ENCODE peak calls at places on chromosomes 7 and 10, in four cellular contexts. S is HepG2, B is GM12878, I is K562. R is an unnamed sample.

GRCh38 chr7:104873346-104873849 is 140.6 kb upstream of the KMT2E start:
- DNase-seq in S (no peak), B (no peak), I (no peak), R (no peak)

GRCh38 chr7:142482899-142483658 is 225.2 kb upstream of the PRSS58 start:
- DNase-seq in S (peak), B (no peak), I (peak), R (peak)

GRCh38 chr7:104643587-104644217 is 315.3 kb downstream of the LHFPL3 start:
- DNase-seq in S (peak), B (no peak), I (peak), R (peak)

GRCh38 chr7:129205126-129205818 is 16.8 kb downstream of the SMO start:
- DNase-seq in S (no peak), B (no peak), I (no peak), R (no peak)

GRCh38 chr10:81179805-81180452 is 642.2 kb downstream of the SH2D4B start:
- DNase-seq in S (peak), B (peak), I (no peak), R (peak)

GRCh38 chr7:73520673-73521635 is 1.1 kb downstream of the BAZ1B start:
- DNase-seq in S (no peak), B (no peak), I (no peak), R (no peak)

GRCh38 chr10:13458107-13458761 is 70.6 kb downstream of the BEND7 start:
- DNase-seq in S (no peak), B (no peak), I (no peak), R (no peak)

GRCh38 chr7:33904680-33905388 is 505 bp upstream of the BMPER start:
- DNase-seq in S (peak), B (no peak), I (no peak), R (peak)

GRCh38 chr7:72538147-72538546 is 126.0 kb upstream of the CALN1 start:
- DNase-seq in S (peak), B (no peak), I (no peak), R (no peak)

GRCh38 chr7:30206942-30207341 is 72.2 kb downstream of the MTURN start:
- DNase-seq in S (no peak), B (no peak), I (no peak), R (no peak)

GRCh38 chr7:122304604-122304975 is at the start of gene FEZF1:
- DNase-seq in S (peak), B (no peak), I (no peak), R (no peak)
- TF ChIP-seq SP1 in S (no peak), B (no peak), I (no peak), R (no peak)

DNA sequence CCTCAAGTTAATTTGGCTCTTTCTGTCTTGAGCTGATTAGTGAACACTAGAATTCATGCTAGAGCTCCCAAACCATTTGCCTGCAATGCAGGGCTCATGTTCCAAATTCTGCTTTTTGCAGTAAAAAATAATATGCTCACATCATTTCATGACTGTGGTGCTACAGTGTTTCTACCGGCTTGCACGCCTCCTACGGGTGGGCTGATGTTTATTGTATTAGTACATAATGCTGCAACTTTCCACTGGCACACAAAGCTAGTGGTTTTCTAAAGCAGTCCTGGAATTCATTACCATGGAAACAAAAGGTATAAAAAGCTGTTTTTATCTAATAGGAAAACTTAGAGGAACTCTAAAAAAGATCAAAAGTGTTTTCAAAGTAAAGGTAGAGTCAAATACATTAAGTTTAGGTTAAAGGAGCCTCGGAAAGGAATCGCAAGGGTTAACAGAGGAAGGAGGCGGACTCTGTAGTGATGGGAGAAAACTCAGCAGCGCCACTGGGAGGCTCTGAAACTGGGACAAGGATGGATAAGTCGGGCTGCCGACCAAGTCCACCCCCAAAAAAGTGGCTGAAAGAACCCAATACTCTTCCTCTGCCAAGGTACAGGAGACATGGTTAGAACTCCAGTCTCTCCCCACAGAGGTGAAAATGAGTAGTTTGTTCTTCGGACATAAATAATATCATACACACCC is 25.9 kb downstream of the GRM8 start:
- DNase-seq in S (no peak), B (no peak), I (no peak), R (no peak)
- TF ChIP-seq FOXK2 in S (no peak), B (no peak), I (no peak), R (no peak)

DNA sequence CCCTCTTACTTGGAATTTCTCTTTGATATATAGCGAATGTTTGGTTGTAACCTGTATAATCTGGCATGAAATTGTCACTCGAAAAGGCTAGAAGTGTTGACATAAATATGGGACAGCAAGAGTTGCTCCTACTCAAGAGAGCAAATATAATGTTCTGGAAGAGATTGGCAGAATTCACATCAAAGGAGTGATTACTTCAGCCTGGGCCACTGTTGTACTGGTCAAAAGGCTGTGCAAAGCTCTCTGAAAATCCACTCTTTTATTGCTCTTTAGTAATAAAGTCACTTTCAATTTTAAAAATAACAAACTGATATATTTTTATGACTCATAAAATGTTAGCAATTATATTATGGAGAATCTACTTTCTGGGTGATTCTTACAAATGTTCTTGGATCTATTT is 58.2 kb downstream of the CFTR start:
- DNase-seq in S (no peak), B (no peak), I (no peak), R (no peak)
- TF ChIP-seq FOXM1 in S (no peak), B (no peak), I (no peak), R (no peak)

GRCh38 chr10:34661580-34661979 is 153.5 kb downstream of the PARD3 start:
- DNase-seq in S (no peak), B (no peak), I (no peak), R (no peak)
- TF ChIP-seq SP1 in S (no peak), B (no peak), I (no peak), R (no peak)

DNA sequence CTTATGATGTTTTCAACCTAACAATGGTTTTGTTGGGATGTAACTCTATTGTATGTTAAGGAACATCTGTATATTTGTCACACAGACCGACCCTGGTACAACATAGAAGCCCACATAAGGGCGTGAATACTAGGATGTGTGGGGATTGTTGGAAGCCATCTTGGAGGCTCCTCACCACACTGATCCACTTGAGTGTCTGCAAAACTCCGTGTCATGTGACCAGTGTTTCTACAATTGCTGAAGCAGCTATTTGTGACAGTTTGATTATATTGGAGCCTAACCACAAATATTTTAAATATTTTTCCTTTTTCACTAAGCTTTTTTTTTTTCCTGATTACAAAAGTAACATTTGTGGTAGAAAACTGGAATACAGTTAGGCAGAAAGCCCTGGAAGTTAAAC is 27.9 kb downstream of the RALA start:
- DNase-seq in S (no peak), B (no peak), I (no peak), R (no peak)
- TF ChIP-seq FOXK2 in S (no peak), B (no peak), I (no peak), R (no peak)

GRCh38 chr10:124366343-124366742 is 52.4 kb downstream of the OAT start:
- DNase-seq in S (no peak), B (no peak), I (no peak), R (no peak)

GRCh38 chr10:124359336-124359832 is 59.3 kb downstream of the OAT start:
- DNase-seq in S (no peak), B (no peak), I (no peak), R (no peak)

GRCh38 chr10:124366825-124367224 is 51.9 kb downstream of the OAT start:
- DNase-seq in S (no peak), B (no peak), I (no peak), R (no peak)

GRCh38 chr10:124364674-124365073 is 54.0 kb downstream of the OAT start:
- DNase-seq in S (no peak), B (no peak), I (no peak), R (no peak)

DNA sequence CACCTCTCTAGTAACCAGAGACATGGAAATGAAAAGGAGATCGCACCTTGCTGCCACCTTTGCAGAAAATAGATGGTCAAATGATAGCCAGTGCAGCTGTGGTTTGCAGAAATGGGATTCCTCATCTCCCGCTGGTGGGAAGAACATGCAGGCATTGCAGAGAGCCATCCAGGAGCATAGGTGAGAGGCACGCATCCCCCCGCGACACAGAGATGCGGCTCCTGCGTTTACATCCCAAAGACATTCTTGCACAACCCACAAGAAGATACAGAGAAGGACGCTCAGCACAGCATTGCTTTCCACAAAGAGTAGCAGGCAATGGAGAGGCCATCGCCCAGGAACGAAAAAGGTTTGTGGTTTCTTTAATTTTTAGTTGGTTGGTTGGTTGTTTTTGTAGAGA is 56.2 kb downstream of the OAT start:
- DNase-seq in S (no peak), B (no peak), I (no peak), R (no peak)
- TF ChIP-seq FOXM1 in S (no peak), B (no peak), I (no peak), R (no peak)

GRCh38 chr10:1451362-1451888 is 285.9 kb downstream of the ADARB2 start:
- DNase-seq in S (no peak), B (no peak), I (no peak), R (no peak)

GRCh38 chr10:1452777-1453176 is 284.5 kb downstream of the ADARB2 start:
- DNase-seq in S (no peak), B (no peak), I (no peak), R (no peak)

GRCh38 chr10:1444826-1445225 is 292.5 kb downstream of the ADARB2 start:
- DNase-seq in S (no peak), B (no peak), I (no peak), R (no peak)

GRCh38 chr10:1449806-1450205 is 287.5 kb downstream of the ADARB2 start:
- DNase-seq in S (no peak), B (no peak), I (no peak), R (no peak)

DNA sequence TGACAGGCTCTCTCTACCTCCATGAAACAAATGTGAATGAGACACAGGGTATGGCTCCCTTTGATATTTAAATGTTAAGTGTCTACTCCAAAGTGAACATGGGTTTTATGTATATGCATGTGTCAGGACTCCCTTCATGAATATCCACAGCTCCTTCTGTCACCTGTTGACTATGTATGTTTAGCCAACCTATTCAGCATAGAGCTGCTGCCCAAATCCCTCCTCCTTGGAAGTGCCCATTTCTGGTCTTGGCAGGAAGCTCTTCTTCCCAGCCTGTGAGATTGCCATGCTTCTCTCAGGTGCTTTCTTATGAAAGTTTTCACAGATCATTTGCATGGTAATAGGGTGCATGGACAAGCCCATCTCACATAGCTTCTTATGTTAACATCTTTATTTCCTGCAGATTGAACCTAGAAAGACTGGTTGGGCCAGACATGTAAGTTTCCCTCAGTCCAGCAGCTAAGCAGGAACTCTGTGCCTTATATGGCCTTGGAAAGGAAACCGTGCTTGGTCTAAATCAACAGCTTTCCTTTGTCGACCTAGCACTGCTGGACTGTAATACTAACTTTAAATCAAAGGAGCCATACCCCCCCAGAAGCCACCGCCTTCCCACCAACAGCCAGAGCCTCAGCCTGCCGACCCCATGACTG is 288.9 kb downstream of the ADARB2 start:
- DNase-seq in S (no peak), B (no peak), I (no peak), R (no peak)
- TF ChIP-seq SP1 in S (no peak), B (no peak), I (no peak), R (no peak)

GRCh38 chr10:7813481-7813880 is 4.8 kb upstream of the TAF3 start:
- DNase-seq in S (no peak), B (no peak), I (peak), R (no peak)

GRCh38 chr10:7817576-7817975 is 729 bp upstream of the TAF3 start:
- DNase-seq in S (no peak), B (no peak), I (peak), R (no peak)

GRCh38 chr10:7819126-7819470 is 793 bp downstream of the TAF3 start:
- DNase-seq in S (peak), B (no peak), I (peak), R (peak)

GRCh38 chr10:7817984-7818294 is 366 bp upstream of the TAF3 start:
- DNase-seq in S (no peak), B (peak), I (no peak), R (no peak)

GRCh38 chr10:7818295-7819125 is at the start of gene TAF3:
- DNase-seq in S (peak), B (peak), I (peak), R (peak)
- TF ChIP-seq FOXK2 in S (no peak), B (peak), I (no peak), R (no peak)

DNA sequence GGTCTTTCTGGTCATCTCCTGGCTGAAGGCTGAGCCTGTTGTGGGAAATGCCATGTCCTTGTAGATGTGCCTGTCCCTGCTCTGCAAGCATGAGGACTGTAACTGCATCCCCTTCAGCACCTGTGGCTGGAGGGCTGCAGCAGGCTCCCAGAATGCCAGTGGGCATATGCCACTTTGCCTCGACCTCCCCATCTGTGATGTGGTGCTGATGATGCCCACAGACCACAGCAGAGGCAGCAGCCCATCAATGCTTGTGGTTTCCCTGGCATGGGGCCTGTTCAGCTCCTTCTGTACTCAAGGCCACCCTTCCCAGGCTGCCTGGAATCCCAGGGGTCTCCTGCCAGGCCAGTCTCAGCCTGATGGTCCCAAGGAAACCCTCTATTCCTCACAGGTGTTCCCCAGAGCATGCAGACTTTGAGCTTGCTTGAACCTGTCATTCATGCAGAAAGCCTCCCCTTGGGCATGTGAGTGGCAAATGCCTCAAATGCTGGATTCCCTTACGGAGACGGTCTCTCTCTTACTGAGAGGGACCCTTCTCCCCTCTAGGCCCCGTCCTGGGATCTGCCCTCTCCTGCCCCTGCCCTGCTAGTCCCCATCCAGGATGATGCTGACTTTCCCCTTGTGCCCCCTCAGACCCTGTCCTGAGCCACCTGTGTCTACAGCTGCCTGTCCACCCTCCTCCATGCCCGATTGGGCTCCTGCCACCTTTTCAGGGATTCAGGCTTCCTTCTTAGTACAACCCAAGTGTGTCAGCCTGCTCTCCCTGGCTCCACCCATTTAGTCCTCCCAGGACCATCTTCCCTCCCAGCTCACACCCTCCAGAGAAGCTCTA is 50.9 kb upstream of the ANTXRL start:
- DNase-seq in S (no peak), B (no peak), I (no peak), R (no peak)
- TF ChIP-seq FOXM1 in S (no peak), B (no peak), I (no peak), R (no peak)

GRCh38 chr10:102620138-102620591 is 24.1 kb upstream of the TRIM8 start:
- DNase-seq in S (no peak), B (no peak), I (no peak), R (no peak)
- TF ChIP-seq SP1 in S (no peak), B (no peak), I (no peak), R (no peak)

R was measured in HEK293T.